ENCODE peak calls at places on chromosomes 4 and X, in seven cellular contexts. E is K562; A is adipocyte; B is MM.1S; T is effector memory CD4-positive, alpha-beta T cell; R is heart left ventricle; D is neuronal stem cell. H is an unnamed sample. For H3K36me3, the result is how much of the 10 kb centered on the place peaks cover.

GRCh38 chr4:108094923-108095482 is 73.7 kb downstream of the LEF1 start:
- DNase-seq in E (peak), A (no peak), B (no peak), T (no peak), R (no peak), D (no peak), H (no peak)

GRCh38 chr4:38452009-38452408 is 212.0 kb upstream of the KLF3 start:
- DNase-seq in E (no peak), A (no peak), B (peak), T (no peak), R (no peak), D (no peak), H (no peak)

GRCh38 chr4:56147371-56147770 is 198.6 kb downstream of the CEP135 start:
- DNase-seq in E (no peak), A (peak), B (no peak), T (no peak), R (no peak), D (no peak), H (no peak)

GRCh38 chrX:132266583-132267355 is 47.5 kb upstream of the RAP2C start:
- DNase-seq in E (no peak), A (peak), B (no peak), T (no peak), R (no peak), D (no peak), H (no peak)

GRCh38 chrX:38939067-38939466 is 137.8 kb downstream of the MID1IP1 start:
- DNase-seq in E (no peak), A (peak), B (no peak), T (no peak), R (no peak), D (no peak), H (no peak)

GRCh38 chr4:114163051-114163450 is 183.6 kb upstream of the ARSJ start:
- DNase-seq in E (no peak), A (peak), B (no peak), T (no peak), R (no peak), D (no peak), H (no peak)

GRCh38 chr4:70713453-70714026 is 8.2 kb upstream of the RUFY3 start:
- DNase-seq in E (no peak), A (no peak), B (no peak), T (no peak), R (no peak), D (no peak), H (no peak)

GRCh38 chr4:6674500-6675149 is 19.1 kb upstream of the S100P start:
- DNase-seq in E (no peak), A (peak), B (peak), T (peak), R (no peak), D (peak), H (no peak)

GRCh38 chrX:110167952-110168451 is 149.9 kb downstream of the AMMECR1 start:
- DNase-seq in E (peak), A (peak), B (no peak), T (peak), R (no peak), D (peak), H (no peak)

GRCh38 chrX:17788439-17788838 is 51.1 kb downstream of the SCML1 start:
- DNase-seq in E (peak), A (peak), B (peak), T (no peak), R (peak), D (peak), H (peak)

GRCh38 chrX:103248553-103248952 is 6.4 kb downstream of the TCEAL8 start:
- DNase-seq in E (peak), A (peak), B (no peak), T (no peak), R (no peak), D (no peak), H (no peak)

GRCh38 chr4:166153539-166153938 is 280.5 kb downstream of the TLL1 start:
- DNase-seq in E (no peak), A (peak), B (no peak), T (no peak), R (no peak), D (no peak), H (no peak)

GRCh38 chr4:5784960-5785611 is 74.1 kb downstream of the EVC start:
- DNase-seq in E (no peak), A (peak), B (no peak), T (no peak), R (peak), D (no peak), H (no peak)

GRCh38 chr4:71167083-71167482 is 171.7 kb upstream of the SLC4A4 start:
- DNase-seq in E (no peak), A (no peak), B (no peak), T (no peak), R (no peak), D (no peak), H (no peak)

GRCh38 chr4:167196386-167196785 is 37.9 kb downstream of the SPOCK3 start:
- DNase-seq in E (no peak), A (peak), B (no peak), T (no peak), R (no peak), D (no peak), H (no peak)

GRCh38 chr4:109434007-109434792 is 585 bp downstream of the SEC24B start:
- DNase-seq in E (no peak), A (peak), B (peak), T (peak), R (peak), D (peak), H (peak)

GRCh38 chr4:26912810-26913209 is 52.2 kb downstream of the STIM2 start:
- DNase-seq in E (no peak), A (no peak), B (peak), T (no peak), R (no peak), D (no peak), H (no peak)

GRCh38 chr4:184448828-184449227 is 25.5 kb downstream of the IRF2 start:
- DNase-seq in E (no peak), A (no peak), B (peak), T (no peak), R (peak), D (no peak), H (peak)

GRCh38 chr4:162408309-162408708 is 244.5 kb upstream of the FSTL5 start:
- DNase-seq in E (no peak), A (no peak), B (no peak), T (no peak), R (no peak), D (no peak), H (no peak)

GRCh38 chr4:183250831-183251230 is 69.2 kb downstream of the CLDN22 start:
- DNase-seq in E (no peak), A (no peak), B (no peak), T (no peak), R (no peak), D (no peak), H (no peak)

GRCh38 chr4:3227878-3228675 is 20.9 kb upstream of the MSANTD1 start:
- DNase-seq in E (no peak), A (no peak), B (no peak), T (no peak), R (no peak), D (no peak), H (peak)
- H3K36me3 ChIP-seq in E (half or more), A (half or more), B (under half), T (half or more), R (half or more), D (half or more), H (half or more)

GRCh38 chr4:2948895-2949781 is 14.1 kb downstream of the NOP14 start:
- DNase-seq in E (no peak), A (peak), B (no peak), T (no peak), R (no peak), D (no peak), H (peak)

GRCh38 chr4:2949782-2950125 is 13.5 kb downstream of the NOP14 start:
- DNase-seq in E (no peak), A (no peak), B (no peak), T (no peak), R (no peak), D (no peak), H (peak)

GRCh38 chr4:2944882-2945526 is 18.2 kb downstream of the NOP14 start:
- DNase-seq in E (no peak), A (no peak), B (no peak), T (no peak), R (no peak), D (no peak), H (peak)

GRCh38 chr4:2947926-2948325 is 15.3 kb downstream of the NOP14 start:
- DNase-seq in E (no peak), A (no peak), B (no peak), T (no peak), R (peak), D (no peak), H (peak)

DNA sequence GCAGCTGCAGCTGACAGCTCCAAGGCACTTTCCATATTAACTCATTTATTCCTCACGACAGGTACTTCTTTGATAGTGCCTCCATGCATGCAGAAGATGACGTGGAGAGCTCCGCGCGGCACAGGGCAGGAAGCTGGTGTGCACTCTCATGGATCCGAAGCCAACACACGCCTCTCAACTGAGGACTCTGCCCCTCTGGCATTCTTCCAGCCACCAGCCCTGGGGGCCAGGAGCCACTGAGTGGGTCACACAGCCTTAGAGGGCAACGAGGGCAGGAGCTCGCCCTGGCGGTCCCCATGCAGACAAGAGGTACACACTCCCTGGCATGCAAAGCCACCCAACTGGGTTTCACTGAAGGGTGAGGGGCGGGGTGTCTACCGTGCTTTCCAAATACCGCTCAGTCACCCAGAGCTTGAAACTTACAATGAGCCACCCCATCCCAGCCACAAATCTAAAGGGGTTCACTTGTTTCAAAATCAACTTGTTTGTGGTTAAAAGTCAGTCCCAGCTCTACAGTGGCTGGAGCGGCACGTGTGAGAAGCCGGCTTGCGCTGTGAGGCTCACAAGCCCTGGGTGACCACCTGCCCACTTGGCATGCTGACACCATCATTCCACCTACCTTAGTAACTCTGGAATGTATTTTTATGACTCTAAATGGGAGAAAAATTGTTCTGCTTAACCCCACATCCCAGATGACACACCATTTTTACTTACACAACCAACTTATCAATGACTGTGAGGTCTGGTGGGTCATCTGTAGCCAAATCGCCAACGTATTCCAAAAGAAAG is 16.2 kb downstream of the NOP14 start:
- DNase-seq in E (no peak), A (no peak), B (no peak), T (no peak), R (no peak), D (no peak), H (peak)
- H3K36me3 ChIP-seq in E (half or more), A (half or more), B (under half), T (half or more), R (half or more), D (half or more), H (half or more)

DNA sequence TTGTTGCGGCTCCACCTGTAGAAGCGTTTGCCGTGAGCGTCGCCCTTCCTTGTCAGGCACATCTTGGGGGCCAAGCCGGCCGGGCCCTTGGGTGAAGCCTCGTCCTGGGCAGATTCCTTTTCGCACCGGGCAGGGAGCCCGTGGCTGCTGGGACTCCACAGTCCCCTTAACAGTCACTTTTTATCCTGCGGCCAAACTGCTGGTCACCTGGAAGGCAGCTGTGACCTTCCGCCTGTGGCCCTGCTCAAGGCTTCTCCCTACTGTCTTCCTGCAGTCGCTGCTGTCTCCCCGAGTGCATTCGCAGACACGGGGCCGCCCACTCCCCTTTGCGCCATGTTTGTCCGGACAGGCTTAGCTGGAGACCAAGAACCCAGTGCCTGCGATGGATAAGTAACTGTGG is 55.0 kb downstream of the PCGF3 start:
- DNase-seq in E (no peak), A (no peak), B (no peak), T (no peak), R (no peak), D (no peak), H (peak)
- H3K36me3 ChIP-seq in E (half or more), A (half or more), B (under half), T (under half), R (half or more), D (half or more), H (under half)

GRCh38 chr4:78441786-78442185 is 109.8 kb upstream of the ANXA3 start:
- DNase-seq in E (no peak), A (no peak), B (no peak), T (no peak), R (no peak), D (no peak), H (no peak)

GRCh38 chr4:78451407-78451806 is 100.2 kb upstream of the ANXA3 start:
- DNase-seq in E (no peak), A (no peak), B (no peak), T (no peak), R (no peak), D (no peak), H (no peak)

DNA sequence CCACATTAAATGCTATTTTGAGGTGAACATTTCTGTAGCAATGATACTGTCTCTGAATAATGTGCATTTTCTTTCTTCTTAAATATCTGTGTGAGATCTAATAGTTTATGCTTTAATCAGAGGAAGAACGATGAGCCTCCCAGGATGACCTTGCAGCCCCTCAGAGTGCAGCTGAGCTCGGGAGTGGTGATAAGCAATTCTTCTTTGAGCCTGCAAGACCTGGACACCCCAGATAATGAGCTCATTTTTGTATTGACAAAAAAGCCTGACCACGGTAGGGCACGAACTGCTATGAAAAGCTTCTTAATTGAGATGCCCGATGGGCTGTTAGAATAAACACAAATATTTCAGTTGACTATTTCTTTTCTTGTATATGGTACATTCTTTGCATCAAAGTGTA is 105.0 kb upstream of the ANXA3 start:
- DNase-seq in E (no peak), A (no peak), B (no peak), T (no peak), R (no peak), D (no peak), H (no peak)
- H3K36me3 ChIP-seq in E (under half), A (under half), B (under half), T (under half), R (under half), D (under half), H (under half)

GRCh38 chrX:1485033-1485432 is 32.3 kb upstream of the ASMTL start:
- DNase-seq in E (no peak), A (no peak), B (no peak), T (no peak), R (no peak), D (no peak), H (no peak)

GRCh38 chrX:1481636-1482529 is 29.2 kb upstream of the ASMTL start:
- DNase-seq in E (no peak), A (peak), B (peak), T (peak), R (peak), D (no peak), H (peak)

GRCh38 chrX:1484638-1485019 is 31.9 kb upstream of the ASMTL start:
- DNase-seq in E (no peak), A (no peak), B (no peak), T (no peak), R (no peak), D (no peak), H (no peak)

GRCh38 chrX:1486177-1486576 is 33.5 kb upstream of the ASMTL start:
- DNase-seq in E (no peak), A (no peak), B (no peak), T (no peak), R (no peak), D (no peak), H (no peak)

GRCh38 chrX:1483843-1484637 is 31.3 kb upstream of the ASMTL start:
- DNase-seq in E (no peak), A (no peak), B (no peak), T (no peak), R (no peak), D (no peak), H (no peak)
- H3K36me3 ChIP-seq in E (under half), A (under half), B (under half), T (under half), R (under half), D (under half), H (under half)

DNA sequence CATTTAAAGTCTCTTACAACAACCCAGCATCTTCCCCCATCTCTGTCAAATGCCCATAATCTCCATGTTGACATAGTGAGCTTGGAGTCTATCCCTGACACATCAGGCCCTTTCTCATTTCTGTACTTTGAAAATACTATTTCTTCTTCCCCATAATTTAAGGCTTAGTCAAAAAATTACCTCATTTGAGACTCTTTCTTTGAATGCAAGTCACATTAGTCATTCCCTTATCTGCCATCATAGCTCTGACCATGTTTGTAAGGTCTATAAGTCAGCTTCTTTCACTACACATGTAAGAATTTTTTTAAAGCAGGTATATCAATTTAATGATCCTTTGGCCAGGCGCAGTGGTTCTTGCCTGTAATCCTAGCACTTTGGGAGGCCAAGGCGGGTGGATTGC is 99.9 kb downstream of the DDX60 start:
- DNase-seq in E (no peak), A (peak), B (no peak), T (no peak), R (no peak), D (no peak), H (peak)
- H3K36me3 ChIP-seq in E (under half), A (under half), B (under half), T (under half), R (half or more), D (under half), H (under half)

GRCh38 chr4:153623491-153623890 is 60.6 kb upstream of the TLR2 start:
- DNase-seq in E (no peak), A (no peak), B (peak), T (no peak), R (no peak), D (no peak), H (no peak)
- H3K36me3 ChIP-seq in E (half or more), A (under half), B (under half), T (half or more), R (half or more), D (half or more), H (under half)

DNA sequence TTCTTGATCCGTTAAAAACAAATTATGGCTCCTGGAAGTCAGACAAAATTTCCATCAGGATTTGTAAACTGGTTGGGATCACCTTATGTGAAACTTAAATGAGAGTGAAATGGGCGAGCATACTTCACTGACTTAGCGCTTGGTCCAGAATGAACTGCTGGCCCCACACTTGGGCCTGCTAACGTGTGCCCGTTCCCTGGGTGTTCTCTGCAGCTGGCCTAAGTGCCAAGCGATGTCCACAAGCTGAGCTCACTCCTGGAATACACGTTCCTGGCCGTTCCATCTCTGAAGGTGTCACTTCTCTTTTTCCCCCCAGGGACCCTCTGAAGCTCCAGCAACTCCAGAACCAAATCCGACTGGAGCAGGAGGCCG is 132.7 kb downstream of the CBR4 start:
- DNase-seq in E (no peak), A (no peak), B (no peak), T (no peak), R (no peak), D (no peak), H (peak)
- H3K36me3 ChIP-seq in E (under half), A (under half), B (under half), T (under half), R (under half), D (half or more), H (half or more)

GRCh38 chr4:3176625-3177229 is 72.2 kb upstream of the MSANTD1 start:
- DNase-seq in E (no peak), A (no peak), B (no peak), T (no peak), R (no peak), D (no peak), H (peak)

GRCh38 chr4:3178351-3178750 is 70.6 kb upstream of the MSANTD1 start:
- DNase-seq in E (no peak), A (no peak), B (no peak), T (no peak), R (no peak), D (no peak), H (no peak)

GRCh38 chr4:3174371-3175338 is 74.3 kb upstream of the MSANTD1 start:
- DNase-seq in E (no peak), A (no peak), B (no peak), T (no peak), R (no peak), D (no peak), H (no peak)

GRCh38 chr4:3179126-3179706 is 69.7 kb upstream of the MSANTD1 start:
- DNase-seq in E (no peak), A (no peak), B (no peak), T (no peak), R (no peak), D (no peak), H (no peak)

DNA sequence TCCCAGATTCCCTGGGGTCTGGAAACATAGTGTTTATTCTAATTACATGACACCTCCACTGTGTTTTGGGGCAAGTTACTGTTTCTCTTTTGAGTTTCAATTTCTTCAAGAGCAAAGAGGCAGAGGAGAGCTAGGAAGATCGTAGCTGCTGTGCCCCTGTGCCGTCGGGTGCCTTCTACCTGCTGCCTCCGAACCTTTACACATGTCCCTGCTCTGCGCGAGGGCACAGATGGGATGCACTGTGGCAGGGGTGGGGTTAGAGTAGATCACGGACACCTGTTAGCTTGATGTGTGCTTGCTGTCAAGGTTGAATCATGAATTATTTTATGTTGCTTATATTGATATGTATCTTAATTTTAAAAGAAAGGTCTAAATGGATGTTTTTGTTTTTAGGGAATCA is 71.1 kb upstream of the MSANTD1 start:
- DNase-seq in E (no peak), A (no peak), B (no peak), T (no peak), R (no peak), D (no peak), H (no peak)
- H3K36me3 ChIP-seq in E (under half), A (half or more), B (under half), T (half or more), R (half or more), D (half or more), H (half or more)